ENCODE peak calls at places on chromosomes 3 and 15, in five cellular contexts. O is neural crest cell, Y is NCI-H510A treated with DMSO at 0.1 percent for 48 hours, J is NCI-H1930, C is heart right ventricle. F is an unnamed sample.

GRCh38 chr3:47412453-47412756 is 31.6 kb downstream of the PTPN23 start:
- DNase-seq in O (no peak), J (no peak), Y (no peak), C (no peak), F (no peak)

GRCh38 chr3:19250959-19251610 is 102.8 kb downstream of the KCNH8 start:
- DNase-seq in Y (no peak), C (no peak), O (no peak), J (no peak), F (no peak)

GRCh38 chr3:179801263-179801662 is 148.4 kb downstream of the USP13 start:
- DNase-seq in O (no peak), C (no peak), Y (no peak), J (no peak), F (no peak)

GRCh38 chr3:155153242-155154186 is 73.4 kb downstream of the MME start:
- DNase-seq in C (no peak), Y (no peak), O (no peak), J (no peak), F (no peak)

GRCh38 chr3:134462236-134463059 is 23.3 kb downstream of the ANAPC13 start:
- DNase-seq in Y (no peak), J (no peak), C (no peak), O (no peak), F (no peak)

GRCh38 chr15:87578776-87579175 is 677.8 kb downstream of the NTRK3 start:
- DNase-seq in C (no peak), O (no peak), Y (no peak), J (no peak), F (no peak)

GRCh38 chr3:36714343-36714742 is 50.0 kb downstream of the DCLK3 start:
- DNase-seq in C (no peak), J (no peak), O (no peak), Y (no peak), F (no peak)

GRCh38 chr3:61454000-61454399 is 107.4 kb upstream of the PTPRG start:
- DNase-seq in C (no peak), O (no peak), J (no peak), Y (no peak), F (no peak)

GRCh38 chr15:41429003-41429890 is 12.4 kb downstream of the RTF1 start:
- DNase-seq in O (no peak), J (no peak), Y (no peak), C (no peak), F (no peak)

GRCh38 chr3:138442433-138442832 is 8.0 kb downstream of the ESYT3 start:
- DNase-seq in O (no peak), Y (no peak), C (no peak), J (no peak), F (no peak)

GRCh38 chr15:92650256-92650655 is 5.3 kb downstream of the FAM174B start:
- DNase-seq in C (no peak), J (no peak), Y (no peak), O (no peak), F (no peak)

GRCh38 chr3:10511809-10512494 is 6.6 kb upstream of the ATP2B2 start:
- DNase-seq in J (no peak), C (no peak), Y (no peak), O (no peak), F (no peak)

GRCh38 chr15:64683378-64683777 is 92.0 kb downstream of the RBPMS2 start:
- DNase-seq in Y (no peak), C (no peak), J (no peak), O (no peak), F (no peak)

GRCh38 chr3:106193876-106194275 is 325.1 kb upstream of the CBLB start:
- DNase-seq in Y (no peak), O (no peak), J (no peak), C (no peak), F (no peak)

GRCh38 chr3:194352631-194353290 is 1.6 kb upstream of the CPN2 start:
- DNase-seq in C (no peak), J (no peak), O (no peak), Y (no peak), F (no peak)

GRCh38 chr3:187919018-187919417 is 173.8 kb upstream of the BCL6 start:
- DNase-seq in Y (no peak), J (no peak), O (no peak), C (no peak), F (no peak)

GRCh38 chr3:104412608-104413580 is 953.8 kb upstream of the ALCAM start:
- DNase-seq in J (no peak), C (no peak), Y (no peak), O (no peak), F (no peak)

GRCh38 chr3:14768182-14768790 is 50.5 kb upstream of the FGD5 start:
- DNase-seq in C (no peak), J (no peak), Y (no peak), O (no peak), F (no peak)

GRCh38 chr3:138328341-138328740 is 1.3 kb downstream of the NME9 start:
- DNase-seq in O (no peak), J (no peak), C (no peak), Y (no peak), F (peak)